ENCODE peak calls at places on chromosomes 6 and 20, in eight cellular contexts. N, I, X, V, P, T, L and F are unnamed samples.

GRCh38 chr6:115882771-115883170 is 177.9 kb downstream of the FRK start:
- DNase-seq in P (no peak), I (no peak), T (no peak), L (no peak), N (no peak), V (no peak), X (no peak), F (no peak)

GRCh38 chr6:35173068-35174042 is 32.2 kb upstream of the TCP11 start:
- DNase-seq in T (no peak), L (no peak), P (no peak), V (no peak), X (no peak), N (no peak), I (no peak), F (peak; percentile 68)

GRCh38 chr20:21046413-21047070 is 59.6 kb downstream of the LINC00237 start:
- DNase-seq in V (no peak), I (no peak), L (no peak), T (no peak), X (no peak), P (no peak), N (no peak), F (no peak)

GRCh38 chr6:133774356-133774755 is 114.6 kb upstream of the TCF21 start:
- DNase-seq in V (no peak), T (no peak), I (no peak), P (no peak), L (no peak), X (no peak), N (no peak), F (peak; percentile 57)

GRCh38 chr6:53766930-53767329 is 27.9 kb upstream of the LRRC1 start:
- DNase-seq in X (no peak), L (no peak), T (no peak), V (no peak), I (no peak), P (no peak), N (no peak), F (no peak)

GRCh38 chr20:64256282-64256947 is 867 bp downstream of the PCMTD2 start:
- DNase-seq in P (no peak), N (peak; percentile 14), T (no peak), L (no peak), V (no peak), I (no peak), X (no peak), F (peak; percentile 9)

GRCh38 chr20:846894-847278 is 13.4 kb downstream of the FAM110A start:
- DNase-seq in I (no peak), P (peak; percentile 37), V (no peak), X (no peak), T (no peak), N (no peak), L (peak; percentile 72), F (no peak)

GRCh38 chr6:152981989-152982767 is 663 bp downstream of the FBXO5 start:
- DNase-seq in L (peak; percentile 63), T (no peak), N (peak; percentile 37), V (peak; percentile 14), I (peak; percentile 26), X (peak; percentile 15), P (no peak), F (no peak)

GRCh38 chr20:13285408-13285807 is 64.3 kb downstream of the ISM1 start:
- DNase-seq in L (no peak), N (no peak), V (no peak), X (no peak), I (no peak), T (no peak), P (no peak), F (no peak)